ENCODE peak calls at places on chromosomes 12 and 14, in five cellular contexts. M is neural progenitor cell, H is H1, Q is K562, O is PC-3. T is an unnamed sample.

GRCh38 chr12:64526859-64527258 is 74.9 kb downstream of the TBK1 start:
- DNase-seq in M (no peak), H (no peak), Q (no peak), O (no peak), T (no peak)

GRCh38 chr14:52380294-52380693 is 66.2 kb downstream of the PTGER2 start:
- DNase-seq in M (no peak), H (no peak), Q (no peak), O (peak), T (no peak)

GRCh38 chr14:24639270-24639669 is 5.3 kb upstream of the GZMB start:
- DNase-seq in M (no peak), H (no peak), Q (no peak), O (no peak), T (no peak)

GRCh38 chr12:62684586-62685295 is 218.1 kb downstream of the MON2 start:
- DNase-seq in M (no peak), H (no peak), Q (no peak), O (no peak), T (no peak)

GRCh38 chr14:69191340-69192111 is at the start of gene EXD2:
- DNase-seq in M (peak), H (peak), Q (peak), O (peak), T (peak)

GRCh38 chr12:71683633-71684032 is 2.2 kb upstream of the TMEM19 start:
- DNase-seq in M (no peak), H (no peak), Q (no peak), O (no peak), T (no peak)

GRCh38 chr12:15192721-15193120 is 28.5 kb downstream of the RERG start:
- DNase-seq in M (no peak), H (no peak), Q (no peak), O (no peak), T (no peak)

GRCh38 chr12:63151898-63152700 is 1.1 kb upstream of the AVPR1A start:
- DNase-seq in M (peak), H (no peak), Q (peak), O (peak), T (peak)

GRCh38 chr12:32757159-32757556 is 1.5 kb upstream of the YARS2 start:
- DNase-seq in M (no peak), H (no peak), Q (no peak), O (no peak), T (no peak)

GRCh38 chr12:123132951-123133619 is 17.8 kb downstream of the PITPNM2 start:
- DNase-seq in M (no peak), H (no peak), Q (no peak), O (no peak), T (no peak)

GRCh38 chr12:88650715-88651114 is 70.4 kb upstream of the KITLG start:
- DNase-seq in M (no peak), H (no peak), Q (no peak), O (peak), T (no peak)

GRCh38 chr12:49825360-49825970 is 2.7 kb downstream of the NCKAP5L start:
- DNase-seq in M (peak), H (no peak), Q (no peak), O (no peak), T (no peak)

GRCh38 chr14:35047961-35048513 is 2.0 kb downstream of the FAM177A1 start:
- DNase-seq in M (no peak), H (no peak), Q (no peak), O (no peak), T (no peak)

GRCh38 chr12:126772171-126772864 is 1494.7 kb upstream of the TMEM132C start:
- DNase-seq in M (no peak), H (no peak), Q (peak), O (peak), T (peak)

GRCh38 chr12:106247731-106248176 is at the start of gene CKAP4:
- DNase-seq in M (peak), H (no peak), Q (peak), O (peak), T (peak)

GRCh38 chr14:53137559-53137958 is 15.6 kb downstream of the DDHD1 start:
- DNase-seq in M (no peak), H (no peak), Q (no peak), O (no peak), T (no peak)

GRCh38 chr12:107435520-107435919 is 250.1 kb upstream of the PWP1 start:
- DNase-seq in M (no peak), H (no peak), Q (no peak), O (no peak), T (no peak)

GRCh38 chr12:107436376-107436775 is 249.2 kb upstream of the PWP1 start:
- DNase-seq in M (peak), H (no peak), Q (no peak), O (peak), T (no peak)

GRCh38 chr12:107429006-107429698 is 256.4 kb upstream of the PWP1 start:
- DNase-seq in M (no peak), H (no peak), Q (no peak), O (peak), T (no peak)

GRCh38 chr12:107435072-107435471 is 250.5 kb upstream of the PWP1 start:
- DNase-seq in M (peak), H (no peak), Q (no peak), O (no peak), T (no peak)

DNA sequence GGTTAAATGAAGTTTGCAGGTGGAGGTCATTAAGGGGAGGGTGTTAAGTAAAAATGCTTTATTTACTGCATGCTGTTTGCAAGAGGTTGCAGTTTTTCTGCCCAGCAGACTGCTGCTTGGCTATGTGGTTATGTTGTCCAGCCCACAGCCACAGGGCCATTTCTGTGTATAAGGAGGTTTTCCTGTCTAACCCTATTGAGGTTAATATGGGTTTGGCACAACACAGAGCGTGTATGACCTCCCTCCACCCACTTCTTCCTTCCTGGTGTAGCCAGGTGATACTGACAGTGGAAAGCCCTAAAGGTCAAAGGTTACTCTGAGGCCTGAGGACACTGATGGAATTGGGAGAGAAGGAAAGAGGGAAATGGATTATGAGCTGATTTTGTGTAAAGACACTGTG is 253.7 kb upstream of the PWP1 start:
- DNase-seq in M (no peak), H (no peak), Q (no peak), O (no peak), T (no peak)
- H3K9ac ChIP-seq in M (no peak), H (no peak), Q (no peak), O (no peak), T (no peak)

DNA sequence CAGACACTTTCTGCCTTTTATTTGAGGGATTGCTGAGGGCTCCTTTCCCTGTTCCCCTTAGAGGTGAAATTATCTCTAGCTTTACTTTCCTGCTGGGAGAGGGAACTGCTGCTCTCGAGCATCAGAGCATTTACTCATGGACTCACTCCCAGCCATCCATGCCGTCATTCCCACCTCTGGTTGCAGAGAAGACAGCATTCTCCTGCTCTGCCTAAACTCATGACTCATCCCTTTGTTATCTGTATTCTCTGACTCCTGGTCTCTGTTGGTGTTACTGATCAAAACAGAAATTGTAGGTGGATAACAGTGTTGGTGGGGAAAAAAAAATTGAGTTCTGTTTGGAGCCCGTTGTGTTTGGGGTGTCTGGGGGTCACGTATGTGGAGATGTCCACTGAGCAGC is 159.3 kb downstream of the TTC8 start:
- DNase-seq in M (no peak), H (no peak), Q (no peak), O (peak), T (no peak)
- H2AFZ ChIP-seq in M (no peak), H (no peak), Q (no peak), O (no peak), T (no peak)

GRCh38 chr14:60510976-60511599 is 2.1 kb downstream of the SIX6 start:
- DNase-seq in M (peak), H (peak), Q (no peak), O (no peak), T (no peak)

GRCh38 chr14:60512952-60513554 is 4.1 kb downstream of the SIX6 start:
- DNase-seq in M (peak), H (peak), Q (no peak), O (no peak), T (no peak)

GRCh38 chr14:60515244-60515695 is 6.3 kb downstream of the SIX6 start:
- DNase-seq in M (no peak), H (no peak), Q (no peak), O (no peak), T (no peak)

GRCh38 chr14:60515696-60516284 is 6.8 kb downstream of the SIX6 start:
- DNase-seq in M (peak), H (peak), Q (no peak), O (no peak), T (no peak)

GRCh38 chr14:60514378-60515243 is 5.7 kb downstream of the SIX6 start:
- DNase-seq in M (peak), H (peak), Q (peak), O (peak), T (no peak)
- H3K9ac ChIP-seq in M (no peak), H (no peak), Q (no peak), O (peak), T (no peak)

GRCh38 chr12:110234197-110235154 is 46.6 kb upstream of the ATP2A2 start:
- DNase-seq in M (no peak), H (no peak), Q (no peak), O (no peak), T (no peak)
- H2AFZ ChIP-seq in M (no peak), H (no peak), Q (no peak), O (no peak), T (no peak)

GRCh38 chr14:64540208-64541202 is at the start of gene HSPA2:
- DNase-seq in M (peak), H (peak), Q (no peak), O (peak), T (no peak)
- H3K9ac ChIP-seq in M (no peak), H (peak), Q (no peak), O (peak), T (no peak)

GRCh38 chr12:121295746-121296617 is 527 bp downstream of the CAMKK2 start:
- DNase-seq in M (peak), H (peak), Q (peak), O (peak), T (peak)
- H2AFZ ChIP-seq in M (peak), H (no peak), Q (peak), O (peak), T (peak)

DNA sequence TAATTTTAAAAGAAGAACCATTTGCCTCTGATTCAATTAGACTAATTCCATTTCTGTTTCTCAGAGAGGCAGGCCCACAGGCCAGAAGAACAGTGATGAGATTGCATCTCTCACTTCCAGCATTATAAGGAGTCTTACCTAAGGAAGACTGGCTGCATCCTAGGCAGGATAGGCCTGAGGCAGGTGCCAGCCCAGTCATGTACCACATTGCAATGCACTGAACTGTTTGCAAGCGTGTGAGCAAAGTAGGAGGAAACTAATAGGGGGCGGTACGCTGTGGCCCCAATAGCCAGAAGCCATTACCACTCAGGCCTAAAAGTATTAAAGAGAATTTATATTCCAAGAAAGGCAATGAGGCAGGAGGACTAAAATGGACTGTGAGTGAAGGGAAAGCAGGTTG is 12.1 kb upstream of the CNIH1 start:
- DNase-seq in M (no peak), H (no peak), Q (no peak), O (no peak), T (no peak)
- H3K9ac ChIP-seq in M (no peak), H (no peak), Q (no peak), O (no peak), T (no peak)

T was measured in DND-41.